ENCODE peak calls at places on chromosomes 2 and 18, in five cellular contexts. One of them, this sample, is unnamed.

GRCh38 chr2:152200562-152201465 is 25.3 kb upstream of the STAM2 start:
- DNase-seq in NCI-H748 treated with DMSO at 0.1 percent for 48 hours: no peak
- DNase-seq in skeletal muscle cell: peak
- DNase-seq in adrenal gland: peak
- DNase-seq in mucosa of gallbladder: peak
- DNase-seq in this sample: peak

GRCh38 chr2:231573698-231574421 is 18.8 kb upstream of the TEX44 start:
- DNase-seq in NCI-H748 treated with DMSO at 0.1 percent for 48 hours: no peak
- DNase-seq in skeletal muscle cell: no peak
- DNase-seq in adrenal gland: no peak
- DNase-seq in mucosa of gallbladder: no peak
- DNase-seq in this sample: no peak

GRCh38 chr2:20196053-20196880 is 28.7 kb downstream of the SDC1 start:
- DNase-seq in NCI-H748 treated with DMSO at 0.1 percent for 48 hours: no peak
- DNase-seq in skeletal muscle cell: no peak
- DNase-seq in adrenal gland: no peak
- DNase-seq in mucosa of gallbladder: peak
- DNase-seq in this sample: no peak

GRCh38 chr2:118221952-118222594 is 133.8 kb downstream of the INSIG2 start:
- DNase-seq in NCI-H748 treated with DMSO at 0.1 percent for 48 hours: peak
- DNase-seq in skeletal muscle cell: peak
- DNase-seq in adrenal gland: peak
- DNase-seq in mucosa of gallbladder: peak
- DNase-seq in this sample: peak

GRCh38 chr18:79900610-79901570 is 50.6 kb downstream of the SLC66A2 start:
- DNase-seq in NCI-H748 treated with DMSO at 0.1 percent for 48 hours: no peak
- DNase-seq in skeletal muscle cell: no peak
- DNase-seq in adrenal gland: peak
- DNase-seq in mucosa of gallbladder: peak
- DNase-seq in this sample: no peak

GRCh38 chr2:203720011-203720410 is 13.6 kb downstream of the CD28 start:
- DNase-seq in NCI-H748 treated with DMSO at 0.1 percent for 48 hours: no peak
- DNase-seq in skeletal muscle cell: no peak
- DNase-seq in adrenal gland: no peak
- DNase-seq in mucosa of gallbladder: no peak
- DNase-seq in this sample: no peak

GRCh38 chr2:196168181-196168580 is 3.2 kb downstream of the STK17B start:
- DNase-seq in NCI-H748 treated with DMSO at 0.1 percent for 48 hours: no peak
- DNase-seq in skeletal muscle cell: no peak
- DNase-seq in adrenal gland: no peak
- DNase-seq in mucosa of gallbladder: no peak
- DNase-seq in this sample: no peak

GRCh38 chr2:201452856-201453643 is 1.5 kb downstream of the STRADB start:
- DNase-seq in NCI-H748 treated with DMSO at 0.1 percent for 48 hours: no peak
- DNase-seq in skeletal muscle cell: no peak
- DNase-seq in adrenal gland: no peak
- DNase-seq in mucosa of gallbladder: no peak
- DNase-seq in this sample: no peak

GRCh38 chr2:147051248-147051647 is 793.6 kb upstream of the ACVR2A start:
- DNase-seq in NCI-H748 treated with DMSO at 0.1 percent for 48 hours: no peak
- DNase-seq in skeletal muscle cell: no peak
- DNase-seq in adrenal gland: no peak
- DNase-seq in mucosa of gallbladder: no peak
- DNase-seq in this sample: no peak

GRCh38 chr2:110796724-110797301 is 64.4 kb downstream of the ACOXL start:
- DNase-seq in NCI-H748 treated with DMSO at 0.1 percent for 48 hours: no peak
- DNase-seq in skeletal muscle cell: no peak
- DNase-seq in adrenal gland: no peak
- DNase-seq in mucosa of gallbladder: no peak
- DNase-seq in this sample: no peak

GRCh38 chr2:119598576-119598975 is 54.3 kb downstream of the CFAP221 start:
- DNase-seq in NCI-H748 treated with DMSO at 0.1 percent for 48 hours: peak
- DNase-seq in skeletal muscle cell: no peak
- DNase-seq in adrenal gland: peak
- DNase-seq in mucosa of gallbladder: no peak
- DNase-seq in this sample: no peak

GRCh38 chr2:197028230-197028629 is 101.7 kb upstream of the PGAP1 start:
- DNase-seq in NCI-H748 treated with DMSO at 0.1 percent for 48 hours: no peak
- DNase-seq in skeletal muscle cell: peak
- DNase-seq in adrenal gland: no peak
- DNase-seq in mucosa of gallbladder: no peak
- DNase-seq in this sample: peak

GRCh38 chr2:31260870-31261269 is 26.9 kb downstream of the EHD3 start:
- DNase-seq in NCI-H748 treated with DMSO at 0.1 percent for 48 hours: no peak
- DNase-seq in skeletal muscle cell: no peak
- DNase-seq in adrenal gland: no peak
- DNase-seq in mucosa of gallbladder: no peak
- DNase-seq in this sample: no peak

GRCh38 chr2:42446503-42447271 is 47.1 kb downstream of the KCNG3 start:
- DNase-seq in NCI-H748 treated with DMSO at 0.1 percent for 48 hours: no peak
- DNase-seq in skeletal muscle cell: no peak
- DNase-seq in adrenal gland: no peak
- DNase-seq in mucosa of gallbladder: no peak
- DNase-seq in this sample: no peak

GRCh38 chr2:72081450-72081849 is 66.2 kb downstream of the CYP26B1 start:
- DNase-seq in NCI-H748 treated with DMSO at 0.1 percent for 48 hours: no peak
- DNase-seq in skeletal muscle cell: no peak
- DNase-seq in adrenal gland: no peak
- DNase-seq in mucosa of gallbladder: no peak
- DNase-seq in this sample: no peak

GRCh38 chr2:636649-637405 is 40.4 kb downstream of the TMEM18 start:
- DNase-seq in NCI-H748 treated with DMSO at 0.1 percent for 48 hours: peak
- DNase-seq in skeletal muscle cell: peak
- DNase-seq in adrenal gland: peak
- DNase-seq in mucosa of gallbladder: peak
- DNase-seq in this sample: peak

GRCh38 chr18:22048932-22049615 is 120.3 kb upstream of the GATA6 start:
- DNase-seq in NCI-H748 treated with DMSO at 0.1 percent for 48 hours: no peak
- DNase-seq in skeletal muscle cell: no peak
- DNase-seq in adrenal gland: no peak
- DNase-seq in mucosa of gallbladder: no peak
- DNase-seq in this sample: no peak

GRCh38 chr2:231933916-231934401 is 7.8 kb upstream of the NPPC start:
- DNase-seq in NCI-H748 treated with DMSO at 0.1 percent for 48 hours: no peak
- DNase-seq in skeletal muscle cell: peak
- DNase-seq in adrenal gland: peak
- DNase-seq in mucosa of gallbladder: no peak
- DNase-seq in this sample: peak

GRCh38 chr2:128228894-128229293 is 89.8 kb downstream of the HS6ST1 start:
- DNase-seq in NCI-H748 treated with DMSO at 0.1 percent for 48 hours: peak
- DNase-seq in skeletal muscle cell: no peak
- DNase-seq in adrenal gland: no peak
- DNase-seq in mucosa of gallbladder: no peak
- DNase-seq in this sample: peak

GRCh38 chr18:53567935-53568574 is 656.4 kb downstream of the MBD2 start:
- DNase-seq in NCI-H748 treated with DMSO at 0.1 percent for 48 hours: peak
- DNase-seq in skeletal muscle cell: peak
- DNase-seq in adrenal gland: no peak
- DNase-seq in mucosa of gallbladder: peak
- DNase-seq in this sample: peak

This sample was measured in SJSA1.